ENCODE peak calls at places on chromosomes 3 and 15, in ten cellular contexts. N, Y, F, D, B, U, P, X, G and Q are unnamed samples.

GRCh38 chr3:52428151-52429005 is 16.5 kb downstream of the SEMA3G start:
- DNase-seq in N (peak; percentile 77), Y (peak; percentile 74), F (peak; percentile 83), D (peak; percentile 86), B (peak; percentile 68), U (peak; percentile 84), P (no peak), X (no peak), G (peak; percentile 84), Q (no peak)

GRCh38 chr15:79179108-79179561 is 88.6 kb upstream of the RASGRF1 start:
- DNase-seq in N (no peak), Y (no peak), F (peak; percentile 55), D (no peak), B (peak; percentile 23), U (peak; percentile 89), P (no peak), X (no peak), G (no peak), Q (no peak)

GRCh38 chr3:177439729-177440269 is 242.5 kb upstream of the TBL1XR1 start:
- DNase-seq in N (no peak), Y (no peak), F (peak; percentile 35), D (peak; percentile 21), B (no peak), U (no peak), P (no peak), X (no peak), G (no peak), Q (no peak)

GRCh38 chr3:38122712-38123290 is 14.1 kb downstream of the ACAA1 start:
- DNase-seq in N (no peak), Y (no peak), F (no peak), D (no peak), B (no peak), U (no peak), P (no peak), X (no peak), G (no peak), Q (peak; percentile 48)

GRCh38 chr3:159803444-159803843 is 185.2 kb upstream of the IL12A start:
- DNase-seq in N (no peak), Y (no peak), F (peak; percentile 82), D (no peak), B (peak; percentile 16), U (no peak), P (no peak), X (no peak), G (no peak), Q (no peak)

GRCh38 chr3:72738752-72739520 is 109.3 kb downstream of the SHQ1 start:
- DNase-seq in N (no peak), Y (peak; percentile 70), F (no peak), D (no peak), B (peak; percentile 91), U (peak; percentile 74), P (peak; percentile 67), X (peak; percentile 53), G (peak; percentile 73), Q (no peak)

GRCh38 chr15:39801641-39802309 is 19.1 kb upstream of the FSIP1 start:
- DNase-seq in N (no peak), Y (peak; percentile 28), F (no peak), D (no peak), B (peak; percentile 59), U (peak; percentile 30), P (no peak), X (no peak), G (peak; percentile 24), Q (no peak)

GRCh38 chr3:25297667-25298585 is 130.1 kb upstream of the RARB start:
- DNase-seq in N (no peak), Y (no peak), F (no peak), D (peak; percentile 80), B (peak; percentile 81), U (no peak), P (no peak), X (no peak), G (no peak), Q (no peak)

GRCh38 chr3:102038477-102039142 is 189.3 kb downstream of the NFKBIZ start:
- DNase-seq in N (no peak), Y (no peak), F (no peak), D (no peak), B (no peak), U (no peak), P (no peak), X (no peak), G (no peak), Q (no peak)

GRCh38 chr15:81106560-81106959 is 27.5 kb upstream of the CFAP161 start:
- DNase-seq in N (peak; percentile 65), Y (peak; percentile 66), F (peak; percentile 87), D (peak; percentile 65), B (peak; percentile 54), U (peak; percentile 70), P (no peak), X (no peak), G (peak; percentile 82), Q (no peak)